ENCODE peak calls at places on chromosomes 11 and 22, in nine cellular contexts. One of them, this sample, is unnamed.

GRCh38 chr22:37137903-37138665 is 11.6 kb downstream of the IL2RB start:
- DNase-seq in endothelial cell of umbilical vein: no peak
- DNase-seq in upper lobe of right lung: no peak
- DNase-seq in psoas muscle: no peak
- DNase-seq in WERI-Rb-1: no peak
- DNase-seq in right atrium auricular region: no peak
- DNase-seq in transverse colon: no peak
- DNase-seq in CD8-positive, alpha-beta memory T cell: no peak
- DNase-seq in neuronal stem cell: no peak
- DNase-seq in this sample: no peak

GRCh38 chr11:133619973-133620372 is 87.7 kb upstream of the OPCML start:
- DNase-seq in endothelial cell of umbilical vein: no peak
- DNase-seq in upper lobe of right lung: no peak
- DNase-seq in psoas muscle: no peak
- DNase-seq in WERI-Rb-1: peak; percentile 40
- DNase-seq in right atrium auricular region: no peak
- DNase-seq in transverse colon: no peak
- DNase-seq in CD8-positive, alpha-beta memory T cell: no peak
- DNase-seq in neuronal stem cell: no peak
- DNase-seq in this sample: no peak

GRCh38 chr11:12395333-12395732 is 18.0 kb downstream of the PARVA start:
- DNase-seq in endothelial cell of umbilical vein: no peak
- DNase-seq in upper lobe of right lung: no peak
- DNase-seq in psoas muscle: no peak
- DNase-seq in WERI-Rb-1: no peak
- DNase-seq in right atrium auricular region: no peak
- DNase-seq in transverse colon: no peak
- DNase-seq in CD8-positive, alpha-beta memory T cell: no peak
- DNase-seq in neuronal stem cell: no peak
- DNase-seq in this sample: no peak

GRCh38 chr11:72581067-72581466 is 93.2 kb downstream of the PDE2A start:
- DNase-seq in endothelial cell of umbilical vein: no peak
- DNase-seq in upper lobe of right lung: peak; percentile 19
- DNase-seq in psoas muscle: no peak
- DNase-seq in WERI-Rb-1: no peak
- DNase-seq in right atrium auricular region: no peak
- DNase-seq in transverse colon: no peak
- DNase-seq in CD8-positive, alpha-beta memory T cell: no peak
- DNase-seq in neuronal stem cell: no peak
- DNase-seq in this sample: no peak

GRCh38 chr11:24375351-24375750 is 121.5 kb upstream of the LUZP2 start:
- DNase-seq in endothelial cell of umbilical vein: no peak
- DNase-seq in upper lobe of right lung: no peak
- DNase-seq in psoas muscle: no peak
- DNase-seq in WERI-Rb-1: no peak
- DNase-seq in right atrium auricular region: no peak
- DNase-seq in transverse colon: no peak
- DNase-seq in CD8-positive, alpha-beta memory T cell: no peak
- DNase-seq in neuronal stem cell: no peak
- DNase-seq in this sample: no peak

GRCh38 chr11:8807544-8808225 is 103.3 kb upstream of the AKIP1 start:
- DNase-seq in endothelial cell of umbilical vein: no peak
- DNase-seq in upper lobe of right lung: no peak
- DNase-seq in psoas muscle: peak; percentile 63
- DNase-seq in WERI-Rb-1: peak; percentile 61
- DNase-seq in right atrium auricular region: peak; percentile 70
- DNase-seq in transverse colon: peak; percentile 61
- DNase-seq in CD8-positive, alpha-beta memory T cell: no peak
- DNase-seq in neuronal stem cell: no peak
- DNase-seq in this sample: no peak

GRCh38 chr11:83061883-83062282 is 9.8 kb downstream of the RAB30 start:
- DNase-seq in endothelial cell of umbilical vein: no peak
- DNase-seq in upper lobe of right lung: no peak
- DNase-seq in psoas muscle: no peak
- DNase-seq in WERI-Rb-1: no peak
- DNase-seq in right atrium auricular region: no peak
- DNase-seq in transverse colon: no peak
- DNase-seq in CD8-positive, alpha-beta memory T cell: no peak
- DNase-seq in neuronal stem cell: no peak
- DNase-seq in this sample: no peak

GRCh38 chr11:9571071-9571765 is 2.3 kb upstream of the WEE1 start:
- DNase-seq in endothelial cell of umbilical vein: no peak
- DNase-seq in upper lobe of right lung: no peak
- DNase-seq in psoas muscle: no peak
- DNase-seq in WERI-Rb-1: no peak
- DNase-seq in right atrium auricular region: no peak
- DNase-seq in transverse colon: no peak
- DNase-seq in CD8-positive, alpha-beta memory T cell: no peak
- DNase-seq in neuronal stem cell: no peak
- DNase-seq in this sample: no peak

GRCh38 chr11:33507967-33508366 is 192.7 kb downstream of the C11orf91 start:
- DNase-seq in endothelial cell of umbilical vein: no peak
- DNase-seq in upper lobe of right lung: no peak
- DNase-seq in psoas muscle: no peak
- DNase-seq in WERI-Rb-1: peak; percentile 38
- DNase-seq in right atrium auricular region: no peak
- DNase-seq in transverse colon: no peak
- DNase-seq in CD8-positive, alpha-beta memory T cell: no peak
- DNase-seq in neuronal stem cell: no peak
- DNase-seq in this sample: no peak

GRCh38 chr11:75292943-75293342 is 52.4 kb downstream of the TPBGL start:
- DNase-seq in endothelial cell of umbilical vein: peak; percentile 87
- DNase-seq in upper lobe of right lung: no peak
- DNase-seq in psoas muscle: no peak
- DNase-seq in WERI-Rb-1: no peak
- DNase-seq in right atrium auricular region: no peak
- DNase-seq in transverse colon: no peak
- DNase-seq in CD8-positive, alpha-beta memory T cell: no peak
- DNase-seq in neuronal stem cell: no peak
- DNase-seq in this sample: no peak

GRCh38 chr11:88179141-88179540 is 3.9 kb upstream of the RAB38 start:
- DNase-seq in endothelial cell of umbilical vein: no peak
- DNase-seq in upper lobe of right lung: no peak
- DNase-seq in psoas muscle: no peak
- DNase-seq in WERI-Rb-1: no peak
- DNase-seq in right atrium auricular region: no peak
- DNase-seq in transverse colon: no peak
- DNase-seq in CD8-positive, alpha-beta memory T cell: no peak
- DNase-seq in neuronal stem cell: no peak
- DNase-seq in this sample: no peak

GRCh38 chr11:110433393-110434333 is 3.9 kb downstream of the FDX1 start:
- DNase-seq in endothelial cell of umbilical vein: peak; percentile 47
- DNase-seq in upper lobe of right lung: no peak
- DNase-seq in psoas muscle: no peak
- DNase-seq in WERI-Rb-1: no peak
- DNase-seq in right atrium auricular region: no peak
- DNase-seq in transverse colon: no peak
- DNase-seq in CD8-positive, alpha-beta memory T cell: peak; percentile 47
- DNase-seq in neuronal stem cell: no peak
- DNase-seq in this sample: no peak

GRCh38 chr22:26692215-26692614 is 34.8 kb downstream of the MIAT start:
- DNase-seq in endothelial cell of umbilical vein: no peak
- DNase-seq in upper lobe of right lung: no peak
- DNase-seq in psoas muscle: no peak
- DNase-seq in WERI-Rb-1: no peak
- DNase-seq in right atrium auricular region: no peak
- DNase-seq in transverse colon: no peak
- DNase-seq in CD8-positive, alpha-beta memory T cell: no peak
- DNase-seq in neuronal stem cell: no peak
- DNase-seq in this sample: no peak

DNA sequence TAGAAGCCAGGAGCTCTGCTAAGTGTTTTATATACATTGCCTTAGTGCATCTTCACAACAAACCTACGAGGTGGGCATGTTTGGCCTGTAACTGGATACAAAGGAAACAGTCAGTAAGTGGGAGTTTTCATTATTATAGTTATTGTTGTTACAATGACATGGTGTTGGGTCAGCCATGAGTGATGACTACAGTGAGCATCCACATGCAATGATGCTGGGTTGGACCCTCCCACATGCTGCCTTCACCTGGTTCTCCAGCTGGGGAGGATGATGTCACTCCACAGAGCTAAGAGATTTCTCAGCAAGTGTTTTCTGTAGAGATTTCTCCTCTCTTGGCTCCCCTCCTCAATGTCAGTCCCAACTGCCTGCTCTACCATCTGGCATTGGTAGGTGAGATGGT is 59.3 kb downstream of the EHF start:
- DNase-seq in endothelial cell of umbilical vein: no peak
- DNase-seq in upper lobe of right lung: no peak
- DNase-seq in psoas muscle: no peak
- DNase-seq in WERI-Rb-1: no peak
- DNase-seq in right atrium auricular region: no peak
- DNase-seq in transverse colon: no peak
- DNase-seq in CD8-positive, alpha-beta memory T cell: no peak
- DNase-seq in neuronal stem cell: no peak
- DNase-seq in this sample: no peak
- H3K27ac ChIP-seq in endothelial cell of umbilical vein: no peak overlapping the region
- H3K27ac ChIP-seq in upper lobe of right lung: no peak overlapping the region
- H3K27ac ChIP-seq in psoas muscle: no peak overlapping the region
- H3K27ac ChIP-seq in WERI-Rb-1: no peak overlapping the region
- H3K27ac ChIP-seq in right atrium auricular region: no peak overlapping the region
- H3K27ac ChIP-seq in transverse colon: no peak overlapping the region
- H3K27ac ChIP-seq in CD8-positive, alpha-beta memory T cell: no peak overlapping the region
- H3K27ac ChIP-seq in neuronal stem cell: no peak overlapping the region
- H3K27ac ChIP-seq in this sample: no peak overlapping the region

DNA sequence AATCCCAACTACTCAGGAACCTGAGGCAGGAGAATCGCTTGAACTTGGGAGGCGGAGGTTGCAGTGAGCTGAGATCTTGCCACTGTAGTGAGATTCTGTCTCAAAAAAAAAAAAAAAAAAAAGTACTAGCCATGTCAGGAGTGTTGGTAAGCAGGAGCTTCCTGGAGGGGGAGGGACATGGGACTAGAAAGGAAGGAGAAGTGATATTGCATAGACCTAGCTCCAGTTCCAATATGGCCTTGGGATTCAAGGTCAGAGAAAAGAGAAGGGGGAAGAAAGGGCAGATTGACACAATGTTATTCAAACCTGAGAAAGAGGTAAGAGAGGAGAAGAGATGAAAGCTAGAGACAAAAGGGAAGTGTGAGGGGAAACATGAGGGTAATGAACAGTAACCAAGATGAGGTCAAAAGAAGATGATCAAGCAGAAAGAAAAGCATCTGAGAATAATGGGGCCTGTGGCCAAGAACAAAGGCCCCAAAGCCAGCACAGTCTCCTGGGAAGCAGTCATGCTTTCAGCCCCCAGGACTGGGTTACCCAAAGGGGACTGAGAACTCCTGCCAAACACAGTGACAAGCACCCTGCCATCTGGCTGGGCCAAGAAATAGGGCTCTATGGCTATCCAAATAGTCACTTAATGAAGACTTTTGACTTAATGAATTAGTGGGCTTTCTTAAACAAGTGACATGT is 51.7 kb upstream of the FTH1 start:
- DNase-seq in endothelial cell of umbilical vein: no peak
- DNase-seq in upper lobe of right lung: peak; percentile 17
- DNase-seq in psoas muscle: no peak
- DNase-seq in WERI-Rb-1: no peak
- DNase-seq in right atrium auricular region: no peak
- DNase-seq in transverse colon: no peak
- DNase-seq in CD8-positive, alpha-beta memory T cell: peak; percentile 21
- DNase-seq in neuronal stem cell: no peak
- DNase-seq in this sample: no peak
- H3K27ac ChIP-seq in endothelial cell of umbilical vein: no peak overlapping the region
- H3K27ac ChIP-seq in upper lobe of right lung: no peak overlapping the region
- H3K27ac ChIP-seq in psoas muscle: no peak overlapping the region
- H3K27ac ChIP-seq in WERI-Rb-1: no peak overlapping the region
- H3K27ac ChIP-seq in right atrium auricular region: no peak overlapping the region
- H3K27ac ChIP-seq in transverse colon: no peak overlapping the region
- H3K27ac ChIP-seq in CD8-positive, alpha-beta memory T cell: no peak overlapping the region
- H3K27ac ChIP-seq in neuronal stem cell: no peak overlapping the region
- H3K27ac ChIP-seq in this sample: no peak overlapping the region

GRCh38 chr11:61793829-61794204 is 1.1 kb downstream of the FEN1 start:
- DNase-seq in endothelial cell of umbilical vein: no peak
- DNase-seq in upper lobe of right lung: peak; percentile 18
- DNase-seq in psoas muscle: no peak
- DNase-seq in WERI-Rb-1: no peak
- DNase-seq in right atrium auricular region: no peak
- DNase-seq in transverse colon: no peak
- DNase-seq in CD8-positive, alpha-beta memory T cell: no peak
- DNase-seq in neuronal stem cell: no peak
- DNase-seq in this sample: no peak
- H3K27ac ChIP-seq in endothelial cell of umbilical vein: peak overlapping the region; percentile 99
- H3K27ac ChIP-seq in upper lobe of right lung: no peak overlapping the region
- H3K27ac ChIP-seq in psoas muscle: no peak overlapping the region
- H3K27ac ChIP-seq in WERI-Rb-1: peak overlapping the region; percentile 100
- H3K27ac ChIP-seq in right atrium auricular region: no peak overlapping the region
- H3K27ac ChIP-seq in transverse colon: no peak overlapping the region
- H3K27ac ChIP-seq in CD8-positive, alpha-beta memory T cell: peak overlapping the region; percentile 94
- H3K27ac ChIP-seq in neuronal stem cell: no peak overlapping the region
- H3K27ac ChIP-seq in this sample: no peak overlapping the region

DNA sequence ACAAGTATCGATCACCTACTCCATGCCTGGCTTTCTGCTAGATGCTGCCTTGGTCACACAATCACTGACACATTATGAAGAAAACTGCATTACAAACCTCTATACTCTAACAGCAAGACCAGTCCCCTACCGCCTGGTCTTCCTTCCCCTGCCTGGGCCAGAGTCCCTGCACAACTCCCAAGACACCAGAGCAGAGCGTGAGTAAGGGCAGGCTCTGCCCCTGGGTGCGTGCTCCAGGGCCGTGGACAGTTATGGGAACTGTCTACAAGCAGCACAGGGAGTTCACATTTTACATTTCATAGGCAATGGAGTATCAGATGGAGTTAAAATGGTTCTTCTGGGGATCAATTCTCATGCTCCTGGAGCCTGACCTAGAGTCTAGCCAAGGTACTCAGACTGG is 6.5 kb downstream of the FZD4 start:
- DNase-seq in endothelial cell of umbilical vein: no peak
- DNase-seq in upper lobe of right lung: no peak
- DNase-seq in psoas muscle: no peak
- DNase-seq in WERI-Rb-1: no peak
- DNase-seq in right atrium auricular region: no peak
- DNase-seq in transverse colon: no peak
- DNase-seq in CD8-positive, alpha-beta memory T cell: no peak
- DNase-seq in neuronal stem cell: no peak
- DNase-seq in this sample: no peak
- H3K27ac ChIP-seq in endothelial cell of umbilical vein: peak overlapping the region; percentile 56
- H3K27ac ChIP-seq in upper lobe of right lung: no peak overlapping the region
- H3K27ac ChIP-seq in psoas muscle: peak overlapping the region; percentile 19
- H3K27ac ChIP-seq in WERI-Rb-1: no peak overlapping the region
- H3K27ac ChIP-seq in right atrium auricular region: peak overlapping the region; percentile 51
- H3K27ac ChIP-seq in transverse colon: peak overlapping the region; percentile 71
- H3K27ac ChIP-seq in CD8-positive, alpha-beta memory T cell: no peak overlapping the region
- H3K27ac ChIP-seq in neuronal stem cell: no peak overlapping the region
- H3K27ac ChIP-seq in this sample: no peak overlapping the region

DNA sequence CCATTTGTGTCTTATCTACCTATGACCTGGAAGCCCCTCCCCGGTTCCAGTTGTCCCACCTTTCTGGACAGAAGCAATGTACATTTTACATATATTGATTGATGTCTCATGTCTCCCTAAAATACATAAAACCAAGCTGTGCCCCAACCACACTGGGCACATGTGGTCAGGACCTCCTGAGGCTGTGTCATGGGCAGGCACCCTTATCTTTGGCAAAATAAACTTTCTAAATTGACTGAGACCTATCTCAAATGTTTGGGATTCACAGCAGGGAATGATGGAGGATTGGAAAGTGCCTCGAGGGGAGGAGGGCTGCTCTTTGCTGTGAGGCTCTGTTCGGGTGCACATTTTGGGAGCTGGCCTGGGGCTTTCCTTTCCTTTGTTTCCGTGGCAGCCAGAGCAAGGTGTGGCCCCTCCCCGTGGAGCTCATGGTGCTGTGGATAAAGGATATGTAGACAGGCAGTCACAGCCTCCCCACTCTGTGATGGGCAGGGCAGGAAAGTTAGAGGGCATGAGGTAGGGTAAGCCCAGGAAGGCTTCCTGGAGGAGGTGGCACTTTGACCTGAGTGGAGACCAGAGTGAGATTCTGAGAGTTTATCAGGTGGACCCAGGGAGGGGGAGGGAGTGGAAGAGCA is 615.6 kb downstream of the TBC1D22A start:
- DNase-seq in endothelial cell of umbilical vein: no peak
- DNase-seq in upper lobe of right lung: peak; percentile 30
- DNase-seq in psoas muscle: no peak
- DNase-seq in WERI-Rb-1: peak; percentile 0
- DNase-seq in right atrium auricular region: no peak
- DNase-seq in transverse colon: no peak
- DNase-seq in CD8-positive, alpha-beta memory T cell: no peak
- DNase-seq in neuronal stem cell: no peak
- DNase-seq in this sample: no peak
- H3K27ac ChIP-seq in endothelial cell of umbilical vein: no peak overlapping the region
- H3K27ac ChIP-seq in upper lobe of right lung: no peak overlapping the region
- H3K27ac ChIP-seq in psoas muscle: no peak overlapping the region
- H3K27ac ChIP-seq in WERI-Rb-1: no peak overlapping the region
- H3K27ac ChIP-seq in right atrium auricular region: no peak overlapping the region
- H3K27ac ChIP-seq in transverse colon: no peak overlapping the region
- H3K27ac ChIP-seq in CD8-positive, alpha-beta memory T cell: no peak overlapping the region
- H3K27ac ChIP-seq in neuronal stem cell: no peak overlapping the region
- H3K27ac ChIP-seq in this sample: no peak overlapping the region

This sample was measured in caudate nucleus.